ENCODE peak calls at places on chromosomes 7 and 10, in ten cellular contexts. D is epithelial cell of esophagus, G is heart right ventricle, J is neural crest cell, F is right lobe of liver, N is sigmoid colon, B is natural killer cell, W is H1, X is H9, K is bronchial epithelial cell. H is an unnamed sample.

GRCh38 chr10:91198781-91199180 is 21.7 kb upstream of the PCGF5 start:
- DNase-seq in X (no peak), J (no peak), G (no peak), F (no peak), D (peak), B (no peak), K (peak), W (no peak), N (no peak), H (no peak)

GRCh38 chr10:30736685-30737232 is 107.2 kb upstream of the LYZL2 start:
- DNase-seq in B (no peak), G (no peak), W (no peak), D (peak), J (no peak), X (no peak), F (no peak), N (peak), K (peak), H (no peak)

GRCh38 chr10:31136951-31137885 is 105.6 kb upstream of the ZNF438 start:
- DNase-seq in F (no peak), W (no peak), X (no peak), J (no peak), N (no peak), D (no peak), K (no peak), G (no peak), B (no peak), H (no peak)

GRCh38 chr7:83937930-83938329 is 256.7 kb downstream of the SEMA3A start:
- DNase-seq in K (no peak), F (no peak), G (no peak), J (no peak), W (no peak), B (no peak), N (no peak), X (no peak), D (no peak), H (no peak)

GRCh38 chr10:61701055-61701705 is 38.5 kb downstream of the CABCOCO1 start:
- DNase-seq in B (no peak), J (no peak), F (no peak), X (no peak), N (no peak), G (no peak), D (no peak), K (no peak), W (no peak), H (no peak)

GRCh38 chr7:136741941-136742340 is 126.5 kb upstream of the CHRM2 start:
- DNase-seq in D (peak), J (no peak), G (no peak), B (no peak), W (no peak), K (peak), F (no peak), X (no peak), N (no peak), H (no peak)

GRCh38 chr7:46146454-46147255 is 225.6 kb upstream of the IGFBP3 start:
- DNase-seq in K (no peak), D (no peak), G (peak), W (no peak), X (no peak), B (no peak), F (no peak), J (no peak), N (no peak), H (no peak)

GRCh38 chr7:3520206-3520605 is 219.2 kb downstream of the SDK1 start:
- DNase-seq in D (no peak), G (no peak), W (no peak), J (no peak), X (no peak), N (no peak), K (no peak), F (no peak), B (no peak), H (no peak)

GRCh38 chr10:117342638-117343037 is 32.6 kb downstream of the PDZD8 start:
- DNase-seq in B (no peak), X (no peak), G (no peak), D (peak), J (no peak), F (no peak), K (peak), W (no peak), N (no peak), H (no peak)

GRCh38 chr7:38973760-38974159 is 3.9 kb upstream of the POU6F2 start:
- DNase-seq in B (no peak), W (no peak), X (no peak), N (no peak), K (no peak), F (no peak), D (no peak), J (no peak), G (no peak), H (no peak)

GRCh38 chr7:20217193-20217948 is at the start of gene MACC1:
- DNase-seq in F (peak), B (no peak), G (no peak), D (peak), X (peak), K (peak), N (no peak), W (peak), J (no peak), H (no peak)

GRCh38 chr7:81725003-81725402 is 44.8 kb downstream of the HGF start:
- DNase-seq in N (no peak), B (no peak), K (no peak), G (no peak), X (no peak), J (no peak), W (no peak), F (no peak), D (no peak), H (no peak)

GRCh38 chr10:112804036-112804435 is 146.0 kb upstream of the TCF7L2 start:
- DNase-seq in G (no peak), W (no peak), N (no peak), F (peak), K (no peak), X (peak), D (peak), B (no peak), J (no peak), H (no peak)

GRCh38 chr10:83166344-83166743 is 973.0 kb upstream of the GHITM start:
- DNase-seq in G (no peak), F (no peak), W (peak), K (no peak), J (peak), X (peak), N (no peak), D (peak), B (no peak), H (no peak)
- TF ChIP-seq CTCF in G (no peak), F (no peak), W (peak), K (no peak), J (peak), X (peak), N (no peak), D (peak), B (no peak), H (no peak)

DNA sequence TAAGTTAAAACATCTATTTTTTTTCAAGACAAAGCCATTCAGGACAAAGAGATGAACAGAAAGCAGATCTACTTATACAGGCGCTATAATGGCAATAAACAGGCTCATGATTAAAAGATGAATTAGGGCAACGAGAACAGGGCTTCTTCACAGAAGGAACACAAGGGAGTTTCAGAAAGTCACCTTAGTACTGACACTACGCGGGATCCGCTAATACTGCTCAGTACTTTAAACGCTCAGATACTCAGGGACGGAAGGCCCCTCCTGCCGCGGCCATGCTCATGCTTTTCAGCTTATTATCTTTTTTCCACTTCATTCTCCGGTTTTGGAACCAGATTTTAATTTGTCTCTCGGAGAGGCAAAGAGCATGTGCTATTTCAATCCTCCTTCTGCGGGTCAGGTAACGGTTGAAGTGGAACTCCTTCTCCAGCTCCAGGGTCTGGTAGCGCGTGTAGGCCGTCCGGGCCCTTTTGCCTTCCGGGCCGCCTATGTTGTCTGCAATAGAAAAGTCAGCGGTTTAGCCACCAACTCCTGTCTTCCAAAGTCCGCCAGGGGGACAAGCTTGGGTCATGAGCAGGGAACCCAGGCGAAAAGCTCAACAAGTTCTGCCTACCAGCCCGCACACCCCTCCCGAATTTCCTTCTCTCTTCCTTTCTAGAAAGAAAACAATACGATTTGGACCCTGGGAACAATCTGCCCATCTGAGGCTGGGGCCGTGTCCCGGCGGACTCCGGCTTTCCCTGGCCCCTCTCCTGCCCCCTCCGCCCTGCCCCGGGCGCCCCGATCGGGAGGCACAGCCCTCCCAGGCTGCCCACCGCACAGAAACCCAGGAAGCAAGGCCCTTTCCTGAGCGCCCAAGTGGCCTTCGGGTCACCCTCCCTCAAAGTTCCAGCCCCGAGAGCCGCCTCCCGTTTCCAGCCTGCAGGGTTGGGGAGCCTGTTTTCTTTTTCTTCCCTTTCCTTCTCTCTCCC is 1.6 kb downstream of the HOXA5 start:
- DNase-seq in K (no peak), G (no peak), D (no peak), F (no peak), N (no peak), W (no peak), J (no peak), X (peak), B (no peak), H (no peak)
- TF ChIP-seq CTCF in K (no peak), G (no peak), D (no peak), F (no peak), N (no peak), W (peak), J (peak), X (peak), B (no peak), H (no peak)

DNA sequence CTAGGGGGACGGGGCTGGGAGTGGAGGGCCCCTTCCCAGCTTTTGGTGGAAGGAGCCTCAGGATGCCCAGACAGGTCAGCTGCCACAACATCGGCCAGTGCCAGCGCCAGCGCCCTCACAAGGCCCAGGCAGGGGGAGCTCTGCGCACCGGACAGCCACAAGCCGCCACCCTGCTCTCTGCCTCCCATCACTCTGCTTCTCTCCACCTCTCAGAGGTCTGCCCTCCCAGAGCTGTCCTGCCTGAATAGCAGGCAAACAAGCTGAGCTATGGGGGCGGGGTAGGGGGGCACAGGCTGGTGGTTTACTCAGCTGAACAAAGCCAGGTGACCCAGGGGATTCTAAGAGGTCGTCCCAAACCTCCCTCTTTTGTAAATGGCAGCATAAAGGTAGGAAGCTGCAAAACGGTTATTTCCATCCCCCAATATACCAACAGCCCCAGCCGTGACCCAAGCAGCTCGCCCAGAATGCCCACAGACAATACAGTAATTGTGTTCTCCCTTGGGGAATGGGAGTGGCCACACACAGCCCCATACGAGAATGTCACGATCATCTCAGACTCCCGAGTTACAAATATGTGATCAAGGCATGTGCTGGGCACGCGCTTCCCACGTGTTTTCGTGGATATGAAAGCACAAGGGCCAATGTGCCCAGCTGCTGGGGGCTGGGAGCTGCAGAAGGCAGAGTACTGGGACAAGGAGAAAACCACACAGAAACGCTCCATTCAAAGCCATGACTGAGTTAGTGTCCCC is 19.7 kb downstream of the FAM53B start:
- DNase-seq in N (peak), B (no peak), X (no peak), K (no peak), D (no peak), J (no peak), G (no peak), W (no peak), F (no peak), H (no peak)
- TF ChIP-seq CTCF in N (no peak), B (no peak), X (no peak), K (no peak), D (no peak), J (no peak), G (no peak), W (no peak), F (no peak), H (no peak)

GRCh38 chr10:19860107-19860506 is 43.9 kb downstream of the PLXDC2 start:
- DNase-seq in N (no peak), F (no peak), G (no peak), J (no peak), X (no peak), D (no peak), W (no peak), B (no peak), K (no peak), H (no peak)

GRCh38 chr10:19862811-19863515 is 46.7 kb downstream of the PLXDC2 start:
- DNase-seq in X (no peak), K (no peak), F (no peak), D (no peak), W (no peak), N (no peak), B (no peak), J (no peak), G (no peak), H (no peak)
- TF ChIP-seq CTCF in X (no peak), K (no peak), F (no peak), D (no peak), W (no peak), N (no peak), B (no peak), J (no peak), G (no peak), H (no peak)

DNA sequence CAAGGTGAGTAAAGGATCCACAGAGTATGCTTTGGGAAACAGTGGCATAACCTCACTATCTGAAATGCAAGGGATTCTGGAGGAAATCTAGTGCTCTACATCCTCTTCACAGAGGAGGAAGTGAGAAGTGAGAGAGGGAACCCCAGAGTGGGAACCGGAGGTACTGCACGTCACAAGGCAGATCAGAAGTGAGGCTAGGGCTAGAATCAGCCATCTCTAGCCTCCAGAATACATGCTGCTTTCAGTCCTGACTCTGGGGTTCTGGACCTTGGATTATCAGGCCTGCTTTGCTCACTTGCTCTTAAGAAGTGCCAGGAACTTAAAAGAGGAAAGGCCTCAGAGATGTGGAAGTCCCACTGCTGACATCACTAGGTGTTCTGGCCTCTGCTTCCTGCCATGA is 25.7 kb downstream of the ZNF503 start:
- DNase-seq in F (no peak), X (no peak), K (no peak), N (no peak), B (no peak), D (no peak), W (no peak), J (no peak), G (no peak), H (no peak)
- TF ChIP-seq CTCF in F (no peak), X (no peak), K (no peak), N (no peak), B (no peak), D (no peak), W (no peak), J (no peak), G (no peak), H (no peak)

DNA sequence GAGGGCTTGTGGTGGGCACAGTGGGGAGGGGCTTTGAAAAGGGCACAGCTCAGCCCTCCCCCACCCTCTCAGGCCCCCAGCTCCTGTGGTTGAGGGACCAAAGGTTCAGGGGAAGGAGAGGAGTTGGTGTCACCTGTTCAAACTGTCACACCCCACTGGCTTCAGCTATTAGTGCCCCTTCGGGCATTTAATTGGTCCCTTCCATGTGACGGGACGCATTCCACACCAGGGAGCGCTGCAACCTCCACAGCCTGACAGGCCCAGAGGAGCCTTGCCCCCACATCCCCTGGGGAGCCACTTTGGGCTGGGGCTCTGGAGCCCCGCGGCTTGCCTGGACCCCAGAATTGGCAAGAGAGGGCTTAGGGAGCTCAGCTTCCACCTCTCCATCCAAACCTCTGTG is 75.7 kb downstream of the C10orf105 start:
- DNase-seq in F (no peak), N (no peak), B (no peak), W (no peak), J (no peak), D (no peak), K (no peak), X (no peak), G (no peak), H (no peak)
- TF ChIP-seq CTCF in F (no peak), N (no peak), B (no peak), W (no peak), J (no peak), D (no peak), K (no peak), X (no peak), G (no peak), H (no peak)

GRCh38 chr7:151459726-151460473 is 20.0 kb upstream of the CRYGN start:
- DNase-seq in K (peak), F (peak), J (peak), N (peak), W (no peak), G (peak), D (peak), B (no peak), X (peak), H (no peak)
- TF ChIP-seq CTCF in K (peak), F (no peak), J (peak), N (peak), W (no peak), G (peak), D (peak), B (no peak), X (no peak), H (peak)

DNA sequence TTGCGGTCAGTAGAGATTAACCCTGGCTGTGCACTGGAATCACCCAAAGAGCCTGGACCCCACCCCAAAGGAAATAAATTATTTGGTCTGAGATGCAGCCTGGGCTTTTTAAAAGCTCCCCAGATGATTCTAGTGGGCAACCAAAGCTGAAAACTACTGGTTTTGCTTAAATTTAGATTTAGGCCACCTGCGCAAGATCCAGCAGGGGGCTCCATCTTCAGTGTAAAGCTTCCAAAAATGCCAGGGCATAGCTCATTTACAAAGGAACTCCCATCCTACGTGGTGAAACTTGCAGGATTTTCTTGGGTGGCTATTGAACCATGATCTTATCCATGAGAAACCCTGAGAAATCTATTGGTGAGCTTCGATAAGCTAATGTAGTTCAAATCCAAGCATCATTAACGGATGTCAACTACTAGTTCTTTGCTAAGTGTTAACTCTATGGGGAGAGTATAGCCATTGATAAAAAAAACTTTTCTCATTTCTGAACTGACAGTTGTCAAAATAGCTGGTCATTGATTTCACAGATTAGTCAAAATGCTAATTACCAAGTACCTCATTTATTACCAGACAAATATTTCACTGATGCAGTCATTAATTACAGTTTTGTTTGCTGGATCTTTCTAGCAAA is 315.3 kb downstream of the LHFPL3 start:
- DNase-seq in D (peak), N (no peak), W (peak), X (peak), F (no peak), J (peak), K (peak), G (no peak), B (no peak), H (no peak)
- TF ChIP-seq CTCF in D (peak), N (peak), W (peak), X (peak), F (peak), J (peak), K (peak), G (peak), B (no peak), H (peak)